ENCODE peak calls at places on chromosomes 7 and 10, in four cellular contexts. One of them, this sample, is unnamed.
A peak's percentile ranks its signal among the peaks of the same experiment; 100 is the strongest.

GRCh38 chr7:23277359-23277989 is 21.7 kb upstream of the MALSU1 start:
- DNase-seq in stomach: no peak
- DNase-seq in foreskin melanocyte: peak; percentile 64
- DNase-seq in GM12891: no peak
- DNase-seq in this sample: peak; percentile 44

GRCh38 chr10:77350711-77351119 is 286.9 kb downstream of the KCNMA1 start:
- DNase-seq in stomach: peak; percentile 43
- DNase-seq in GM12891: no peak
- DNase-seq in foreskin melanocyte: peak; percentile 86
- DNase-seq in this sample: no peak

GRCh38 chr7:82131224-82131623 is 312.4 kb downstream of the CACNA2D1 start:
- DNase-seq in GM12891: no peak
- DNase-seq in stomach: no peak
- DNase-seq in foreskin melanocyte: no peak
- DNase-seq in this sample: no peak

GRCh38 chr7:108456845-108457540 is 757 bp upstream of the NRCAM start:
- DNase-seq in GM12891: no peak
- DNase-seq in stomach: no peak
- DNase-seq in foreskin melanocyte: no peak
- DNase-seq in this sample: no peak

GRCh38 chr10:50625663-50626062 is 1.9 kb upstream of the SGMS1 start:
- DNase-seq in stomach: no peak
- DNase-seq in GM12891: no peak
- DNase-seq in foreskin melanocyte: no peak
- DNase-seq in this sample: no peak

GRCh38 chr10:72953687-72954086 is 919 bp downstream of the PLA2G12B start:
- DNase-seq in foreskin melanocyte: no peak
- DNase-seq in stomach: no peak
- DNase-seq in GM12891: no peak
- DNase-seq in this sample: no peak

GRCh38 chr10:120944586-120945125 is 93.5 kb downstream of the WDR11 start:
- DNase-seq in stomach: no peak
- DNase-seq in foreskin melanocyte: no peak
- DNase-seq in GM12891: no peak
- DNase-seq in this sample: no peak

GRCh38 chr7:74479066-74479781 is 25.5 kb downstream of the GTF2IRD1 start:
- DNase-seq in GM12891: no peak
- DNase-seq in foreskin melanocyte: no peak
- DNase-seq in stomach: peak; percentile 53
- DNase-seq in this sample: no peak

GRCh38 chr10:8510471-8510870 is 456.0 kb downstream of the GATA3 start:
- DNase-seq in stomach: no peak
- DNase-seq in GM12891: no peak
- DNase-seq in foreskin melanocyte: no peak
- DNase-seq in this sample: no peak

GRCh38 chr10:96513686-96514551 is at the start of gene TLL2:
- DNase-seq in stomach: peak; percentile 90
- DNase-seq in foreskin melanocyte: peak; percentile 61
- DNase-seq in GM12891: peak; percentile 78
- DNase-seq in this sample: peak; percentile 46

GRCh38 chr7:44894881-44895600 is 9.7 kb upstream of the PURB start:
- DNase-seq in stomach: no peak
- DNase-seq in foreskin melanocyte: no peak
- DNase-seq in GM12891: no peak
- DNase-seq in this sample: no peak

GRCh38 chr10:3192856-3193635 is 20.5 kb upstream of the PITRM1 start:
- DNase-seq in GM12891: peak; percentile 48
- DNase-seq in stomach: peak; percentile 66
- DNase-seq in foreskin melanocyte: peak; percentile 48
- DNase-seq in this sample: no peak

GRCh38 chr7:106119719-106120118 is 7.6 kb upstream of the SYPL1 start:
- DNase-seq in stomach: no peak
- DNase-seq in GM12891: no peak
- DNase-seq in foreskin melanocyte: no peak
- DNase-seq in this sample: no peak

GRCh38 chr7:369981-370621 is 80.1 kb downstream of the FOXL3 start:
- DNase-seq in GM12891: no peak
- DNase-seq in stomach: peak; percentile 56
- DNase-seq in foreskin melanocyte: no peak
- DNase-seq in this sample: no peak

GRCh38 chr10:122114156-122114747 is 125.3 kb downstream of the TACC2 start:
- DNase-seq in GM12891: no peak
- DNase-seq in foreskin melanocyte: no peak
- DNase-seq in stomach: no peak
- DNase-seq in this sample: no peak

GRCh38 chr7:158411232-158411950 is 176.2 kb downstream of the PTPRN2 start:
- DNase-seq in foreskin melanocyte: no peak
- DNase-seq in stomach: no peak
- DNase-seq in GM12891: no peak
- DNase-seq in this sample: no peak

GRCh38 chr7:21370283-21370982 is 57.5 kb upstream of the SP4 start:
- DNase-seq in stomach: no peak
- DNase-seq in foreskin melanocyte: no peak
- DNase-seq in GM12891: no peak
- DNase-seq in this sample: peak; percentile 29

GRCh38 chr7:3880221-3880935 is 579.3 kb downstream of the SDK1 start:
- DNase-seq in stomach: no peak
- DNase-seq in foreskin melanocyte: no peak
- DNase-seq in GM12891: no peak
- DNase-seq in this sample: peak; percentile 63

GRCh38 chr7:29230871-29231345 is 36.3 kb downstream of the CHN2 start:
- DNase-seq in foreskin melanocyte: no peak
- DNase-seq in stomach: no peak
- DNase-seq in GM12891: no peak
- DNase-seq in this sample: no peak

GRCh38 chr10:71975891-71976725 is 11.9 kb downstream of the CHST3 start:
- DNase-seq in stomach: peak; percentile 60
- DNase-seq in foreskin melanocyte: no peak
- DNase-seq in GM12891: no peak
- DNase-seq in this sample: no peak

GRCh38 chr10:53664620-53665019 is 892.0 kb upstream of the MBL2 start:
- DNase-seq in foreskin melanocyte: no peak
- DNase-seq in stomach: no peak
- DNase-seq in GM12891: no peak
- DNase-seq in this sample: no peak

GRCh38 chr7:142964502-142965246 is 2.5 kb upstream of the KEL start:
- DNase-seq in foreskin melanocyte: no peak
- DNase-seq in stomach: no peak
- DNase-seq in GM12891: no peak
- DNase-seq in this sample: no peak

GRCh38 chr10:59805043-59805442 is 51.8 kb upstream of the MRLN start:
- DNase-seq in stomach: peak; percentile 42
- DNase-seq in GM12891: no peak
- DNase-seq in foreskin melanocyte: no peak
- DNase-seq in this sample: no peak

GRCh38 chr7:156650042-156650441 is 9.5 kb downstream of the RNF32 start:
- DNase-seq in foreskin melanocyte: no peak
- DNase-seq in GM12891: no peak
- DNase-seq in stomach: peak; percentile 79
- DNase-seq in this sample: no peak

GRCh38 chr7:3194501-3195141 is 106.4 kb upstream of the SDK1 start:
- DNase-seq in GM12891: no peak
- DNase-seq in foreskin melanocyte: peak; percentile 6
- DNase-seq in stomach: no peak
- DNase-seq in this sample: no peak

GRCh38 chr10:88507380-88507779 is 75.7 kb downstream of the RNLS start:
- DNase-seq in stomach: no peak
- DNase-seq in foreskin melanocyte: no peak
- DNase-seq in GM12891: no peak
- DNase-seq in this sample: no peak

GRCh38 chr7:124489082-124489819 is 276.3 kb downstream of the GPR37 start:
- DNase-seq in GM12891: no peak
- DNase-seq in foreskin melanocyte: no peak
- DNase-seq in stomach: no peak
- DNase-seq in this sample: no peak

GRCh38 chr7:128383781-128384180 is 22.3 kb upstream of the PRRT4 start:
- DNase-seq in stomach: no peak
- DNase-seq in foreskin melanocyte: no peak
- DNase-seq in GM12891: no peak
- DNase-seq in this sample: no peak

GRCh38 chr10:58157076-58157766 is 110.5 kb downstream of the IPMK start:
- DNase-seq in GM12891: no peak
- DNase-seq in stomach: peak; percentile 46
- DNase-seq in foreskin melanocyte: peak; percentile 89
- DNase-seq in this sample: no peak